ENCODE peak calls at places on chromosomes 6 and 20, in ten cellular contexts. One of them, this sample, is unnamed.

GRCh38 chr6:43883698-43884659 is 114.0 kb downstream of the VEGFA start:
- DNase-seq in heart right ventricle: no peak
- DNase-seq in heart left ventricle: no peak
- DNase-seq in epithelial cell of esophagus: no peak
- DNase-seq in dorsolateral prefrontal cortex: no peak
- DNase-seq in A549: no peak
- DNase-seq in B cell: no peak
- DNase-seq in fibroblast of pulmonary artery: no peak
- DNase-seq in HFFc6: no peak
- DNase-seq in progenitor cell of endocrine pancreas: no peak
- DNase-seq in this sample: no peak

GRCh38 chr6:234706-235372 is 57.4 kb upstream of the DUSP22 start:
- DNase-seq in epithelial cell of esophagus: no peak
- DNase-seq in fibroblast of pulmonary artery: no peak
- DNase-seq in heart right ventricle: no peak
- DNase-seq in B cell: no peak
- DNase-seq in A549: no peak
- DNase-seq in HFFc6: no peak
- DNase-seq in progenitor cell of endocrine pancreas: no peak
- DNase-seq in heart left ventricle: no peak
- DNase-seq in dorsolateral prefrontal cortex: no peak
- DNase-seq in this sample: no peak

GRCh38 chr6:25499851-25500250 is 152.2 kb upstream of the SCGN start:
- DNase-seq in dorsolateral prefrontal cortex: no peak
- DNase-seq in epithelial cell of esophagus: peak
- DNase-seq in B cell: no peak
- DNase-seq in fibroblast of pulmonary artery: no peak
- DNase-seq in heart right ventricle: no peak
- DNase-seq in A549: no peak
- DNase-seq in HFFc6: peak
- DNase-seq in heart left ventricle: no peak
- DNase-seq in progenitor cell of endocrine pancreas: no peak
- DNase-seq in this sample: no peak

GRCh38 chr6:150959071-150959637 is 93.7 kb downstream of the MTHFD1L start:
- DNase-seq in progenitor cell of endocrine pancreas: no peak
- DNase-seq in B cell: no peak
- DNase-seq in HFFc6: no peak
- DNase-seq in heart right ventricle: no peak
- DNase-seq in epithelial cell of esophagus: no peak
- DNase-seq in A549: no peak
- DNase-seq in heart left ventricle: no peak
- DNase-seq in fibroblast of pulmonary artery: peak
- DNase-seq in dorsolateral prefrontal cortex: no peak
- DNase-seq in this sample: no peak

GRCh38 chr6:12013368-12013617 is 1.2 kb downstream of the HIVEP1 start:
- DNase-seq in heart left ventricle: no peak
- DNase-seq in epithelial cell of esophagus: no peak
- DNase-seq in progenitor cell of endocrine pancreas: no peak
- DNase-seq in B cell: no peak
- DNase-seq in HFFc6: no peak
- DNase-seq in A549: no peak
- DNase-seq in heart right ventricle: no peak
- DNase-seq in dorsolateral prefrontal cortex: no peak
- DNase-seq in fibroblast of pulmonary artery: no peak
- DNase-seq in this sample: no peak

GRCh38 chr6:40195751-40196518 is 261.7 kb upstream of the MOCS1 start:
- DNase-seq in A549: no peak
- DNase-seq in progenitor cell of endocrine pancreas: no peak
- DNase-seq in fibroblast of pulmonary artery: no peak
- DNase-seq in dorsolateral prefrontal cortex: no peak
- DNase-seq in HFFc6: no peak
- DNase-seq in heart left ventricle: no peak
- DNase-seq in heart right ventricle: no peak
- DNase-seq in epithelial cell of esophagus: no peak
- DNase-seq in B cell: no peak
- DNase-seq in this sample: no peak

GRCh38 chr6:128822271-128822670 is 60.7 kb upstream of the LAMA2 start:
- DNase-seq in heart left ventricle: no peak
- DNase-seq in A549: no peak
- DNase-seq in heart right ventricle: peak
- DNase-seq in B cell: no peak
- DNase-seq in HFFc6: no peak
- DNase-seq in dorsolateral prefrontal cortex: no peak
- DNase-seq in fibroblast of pulmonary artery: peak
- DNase-seq in progenitor cell of endocrine pancreas: no peak
- DNase-seq in epithelial cell of esophagus: no peak
- DNase-seq in this sample: no peak

GRCh38 chr6:94130458-94130857 is 711.1 kb upstream of the EPHA7 start:
- DNase-seq in dorsolateral prefrontal cortex: no peak
- DNase-seq in epithelial cell of esophagus: no peak
- DNase-seq in progenitor cell of endocrine pancreas: no peak
- DNase-seq in heart left ventricle: no peak
- DNase-seq in fibroblast of pulmonary artery: no peak
- DNase-seq in A549: no peak
- DNase-seq in HFFc6: no peak
- DNase-seq in B cell: no peak
- DNase-seq in heart right ventricle: no peak
- DNase-seq in this sample: no peak

GRCh38 chr20:62133051-62133845 is 9.9 kb downstream of the PSMA7 start:
- DNase-seq in HFFc6: no peak
- DNase-seq in epithelial cell of esophagus: no peak
- DNase-seq in dorsolateral prefrontal cortex: no peak
- DNase-seq in B cell: no peak
- DNase-seq in A549: no peak
- DNase-seq in fibroblast of pulmonary artery: no peak
- DNase-seq in heart right ventricle: no peak
- DNase-seq in progenitor cell of endocrine pancreas: no peak
- DNase-seq in heart left ventricle: peak
- DNase-seq in this sample: no peak
- TF ChIP-seq CTCF in HFFc6: no peak
- TF ChIP-seq CTCF in epithelial cell of esophagus: no peak
- TF ChIP-seq CTCF in dorsolateral prefrontal cortex: no peak
- TF ChIP-seq CTCF in B cell: no peak
- TF ChIP-seq CTCF in A549: no peak
- TF ChIP-seq CTCF in fibroblast of pulmonary artery: no peak
- TF ChIP-seq CTCF in heart right ventricle: no peak
- TF ChIP-seq CTCF in progenitor cell of endocrine pancreas: no peak
- TF ChIP-seq CTCF in heart left ventricle: no peak
- TF ChIP-seq CTCF in this sample: no peak

DNA sequence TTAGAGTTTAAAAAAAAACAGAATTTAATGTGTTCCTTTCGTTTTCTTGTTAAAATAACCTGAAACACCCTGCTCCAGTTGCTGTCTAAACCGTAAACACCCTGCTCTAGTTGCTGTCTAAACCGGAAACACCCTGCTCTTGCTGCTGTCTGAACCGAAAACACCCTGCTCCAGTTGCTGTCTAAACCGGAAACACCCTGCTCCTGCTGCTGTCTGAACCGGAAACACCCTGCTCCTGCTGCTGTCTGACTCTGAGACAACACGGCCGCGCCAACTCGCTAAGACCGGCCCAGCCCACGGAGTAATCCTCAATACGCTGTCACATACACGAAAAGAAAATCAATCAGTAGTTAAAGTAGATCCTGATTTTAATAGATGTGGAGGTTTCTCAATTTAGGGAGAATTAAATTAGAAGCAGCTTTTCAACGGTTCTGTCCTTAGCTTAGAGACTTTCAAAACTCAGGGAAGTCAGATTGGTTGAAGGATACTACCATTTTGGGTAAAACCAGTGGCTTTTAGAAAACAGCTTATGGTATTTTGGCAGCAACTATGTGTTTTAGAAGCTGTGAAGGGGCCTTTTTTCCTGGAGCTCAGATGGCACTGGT is 98.3 kb downstream of the RAMACL start:
- DNase-seq in heart left ventricle: peak
- DNase-seq in heart right ventricle: peak
- DNase-seq in fibroblast of pulmonary artery: peak
- DNase-seq in B cell: peak
- DNase-seq in A549: no peak
- DNase-seq in epithelial cell of esophagus: no peak
- DNase-seq in progenitor cell of endocrine pancreas: no peak
- DNase-seq in HFFc6: no peak
- DNase-seq in dorsolateral prefrontal cortex: no peak
- DNase-seq in this sample: no peak
- TF ChIP-seq CTCF in heart left ventricle: no peak
- TF ChIP-seq CTCF in heart right ventricle: no peak
- TF ChIP-seq CTCF in fibroblast of pulmonary artery: no peak
- TF ChIP-seq CTCF in B cell: no peak
- TF ChIP-seq CTCF in A549: no peak
- TF ChIP-seq CTCF in epithelial cell of esophagus: no peak
- TF ChIP-seq CTCF in progenitor cell of endocrine pancreas: no peak
- TF ChIP-seq CTCF in HFFc6: no peak
- TF ChIP-seq CTCF in dorsolateral prefrontal cortex: no peak
- TF ChIP-seq CTCF in this sample: no peak

GRCh38 chr20:50220894-50221266 is 30.2 kb downstream of the CEBPB start:
- DNase-seq in heart left ventricle: no peak
- DNase-seq in dorsolateral prefrontal cortex: no peak
- DNase-seq in A549: no peak
- DNase-seq in epithelial cell of esophagus: no peak
- DNase-seq in progenitor cell of endocrine pancreas: no peak
- DNase-seq in HFFc6: no peak
- DNase-seq in fibroblast of pulmonary artery: no peak
- DNase-seq in heart right ventricle: no peak
- DNase-seq in B cell: no peak
- DNase-seq in this sample: no peak

GRCh38 chr20:50223321-50223995 is 32.8 kb downstream of the CEBPB start:
- DNase-seq in heart right ventricle: no peak
- DNase-seq in dorsolateral prefrontal cortex: no peak
- DNase-seq in B cell: no peak
- DNase-seq in heart left ventricle: no peak
- DNase-seq in fibroblast of pulmonary artery: no peak
- DNase-seq in A549: no peak
- DNase-seq in HFFc6: no peak
- DNase-seq in progenitor cell of endocrine pancreas: no peak
- DNase-seq in epithelial cell of esophagus: no peak
- DNase-seq in this sample: no peak

GRCh38 chr20:50222568-50223320 is 32.1 kb downstream of the CEBPB start:
- DNase-seq in epithelial cell of esophagus: no peak
- DNase-seq in B cell: no peak
- DNase-seq in A549: no peak
- DNase-seq in progenitor cell of endocrine pancreas: no peak
- DNase-seq in dorsolateral prefrontal cortex: no peak
- DNase-seq in HFFc6: no peak
- DNase-seq in heart left ventricle: no peak
- DNase-seq in fibroblast of pulmonary artery: no peak
- DNase-seq in heart right ventricle: no peak
- DNase-seq in this sample: no peak

GRCh38 chr20:50220093-50220893 is 29.7 kb downstream of the CEBPB start:
- DNase-seq in dorsolateral prefrontal cortex: no peak
- DNase-seq in heart left ventricle: no peak
- DNase-seq in fibroblast of pulmonary artery: no peak
- DNase-seq in HFFc6: no peak
- DNase-seq in heart right ventricle: no peak
- DNase-seq in epithelial cell of esophagus: no peak
- DNase-seq in progenitor cell of endocrine pancreas: no peak
- DNase-seq in B cell: no peak
- DNase-seq in A549: no peak
- DNase-seq in this sample: no peak

GRCh38 chr20:50221501-50222323 is 31.1 kb downstream of the CEBPB start:
- DNase-seq in HFFc6: peak
- DNase-seq in fibroblast of pulmonary artery: peak
- DNase-seq in A549: no peak
- DNase-seq in heart right ventricle: peak
- DNase-seq in B cell: no peak
- DNase-seq in epithelial cell of esophagus: peak
- DNase-seq in heart left ventricle: peak
- DNase-seq in progenitor cell of endocrine pancreas: no peak
- DNase-seq in dorsolateral prefrontal cortex: no peak
- DNase-seq in this sample: no peak
- TF ChIP-seq CTCF in HFFc6: no peak
- TF ChIP-seq CTCF in fibroblast of pulmonary artery: no peak
- TF ChIP-seq CTCF in A549: no peak
- TF ChIP-seq CTCF in heart right ventricle: no peak
- TF ChIP-seq CTCF in B cell: no peak
- TF ChIP-seq CTCF in epithelial cell of esophagus: no peak
- TF ChIP-seq CTCF in heart left ventricle: no peak
- TF ChIP-seq CTCF in progenitor cell of endocrine pancreas: no peak
- TF ChIP-seq CTCF in dorsolateral prefrontal cortex: no peak
- TF ChIP-seq CTCF in this sample: no peak

GRCh38 chr6:99146716-99147115 is 199.0 kb upstream of the FBXL4 start:
- DNase-seq in fibroblast of pulmonary artery: no peak
- DNase-seq in dorsolateral prefrontal cortex: no peak
- DNase-seq in epithelial cell of esophagus: no peak
- DNase-seq in heart right ventricle: no peak
- DNase-seq in A549: no peak
- DNase-seq in HFFc6: no peak
- DNase-seq in B cell: no peak
- DNase-seq in progenitor cell of endocrine pancreas: no peak
- DNase-seq in heart left ventricle: no peak
- DNase-seq in this sample: no peak

GRCh38 chr6:99152345-99152643 is 197.2 kb downstream of the FAXC start:
- DNase-seq in fibroblast of pulmonary artery: no peak
- DNase-seq in HFFc6: no peak
- DNase-seq in heart right ventricle: no peak
- DNase-seq in A549: no peak
- DNase-seq in dorsolateral prefrontal cortex: no peak
- DNase-seq in epithelial cell of esophagus: no peak
- DNase-seq in heart left ventricle: no peak
- DNase-seq in B cell: no peak
- DNase-seq in progenitor cell of endocrine pancreas: no peak
- DNase-seq in this sample: no peak

GRCh38 chr6:99148111-99148510 is 200.4 kb upstream of the FBXL4 start:
- DNase-seq in A549: no peak
- DNase-seq in heart right ventricle: no peak
- DNase-seq in B cell: no peak
- DNase-seq in progenitor cell of endocrine pancreas: no peak
- DNase-seq in epithelial cell of esophagus: no peak
- DNase-seq in fibroblast of pulmonary artery: no peak
- DNase-seq in dorsolateral prefrontal cortex: no peak
- DNase-seq in HFFc6: no peak
- DNase-seq in heart left ventricle: no peak
- DNase-seq in this sample: no peak

GRCh38 chr6:99148761-99149160 is 200.7 kb downstream of the FAXC start:
- DNase-seq in heart left ventricle: no peak
- DNase-seq in A549: no peak
- DNase-seq in B cell: no peak
- DNase-seq in dorsolateral prefrontal cortex: no peak
- DNase-seq in epithelial cell of esophagus: no peak
- DNase-seq in HFFc6: no peak
- DNase-seq in heart right ventricle: no peak
- DNase-seq in progenitor cell of endocrine pancreas: no peak
- DNase-seq in fibroblast of pulmonary artery: no peak
- DNase-seq in this sample: no peak

DNA sequence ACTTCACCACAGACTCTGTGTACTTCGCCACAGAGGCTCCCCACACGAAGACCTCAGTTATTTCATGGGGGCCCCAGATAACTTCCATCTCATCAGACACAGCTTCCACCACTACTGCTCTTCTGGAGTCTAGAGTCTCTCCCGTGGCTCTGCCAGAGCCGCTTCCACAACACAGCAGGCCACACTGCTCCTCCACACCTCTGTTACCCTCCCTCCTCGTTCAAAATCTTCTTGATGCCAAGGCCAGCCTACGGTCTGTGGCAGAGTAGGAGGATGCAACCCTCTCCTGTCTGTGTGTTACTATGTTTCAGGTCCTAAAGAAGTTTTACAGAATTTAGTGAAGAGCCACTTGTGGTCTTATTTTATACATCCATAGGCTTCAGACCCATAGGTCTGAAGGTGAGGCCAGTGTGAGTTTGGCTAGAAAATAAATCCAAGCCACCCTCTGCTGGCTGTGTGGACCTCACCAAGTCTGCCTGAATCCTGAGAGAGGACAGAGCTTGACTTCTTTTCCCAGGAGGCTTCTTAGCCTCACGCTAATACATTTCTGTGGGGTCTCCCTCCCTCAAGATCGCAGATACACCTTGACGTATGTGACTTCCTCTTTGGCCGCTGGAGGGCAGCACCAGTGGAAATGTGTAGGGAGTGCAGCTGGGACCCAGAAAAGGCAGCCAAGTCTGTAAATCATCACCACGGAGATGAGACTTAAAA is 197.7 kb downstream of the FAXC start:
- DNase-seq in heart right ventricle: peak
- DNase-seq in dorsolateral prefrontal cortex: no peak
- DNase-seq in heart left ventricle: no peak
- DNase-seq in epithelial cell of esophagus: peak
- DNase-seq in progenitor cell of endocrine pancreas: peak
- DNase-seq in B cell: no peak
- DNase-seq in A549: peak
- DNase-seq in HFFc6: peak
- DNase-seq in fibroblast of pulmonary artery: peak
- DNase-seq in this sample: no peak
- TF ChIP-seq CTCF in heart right ventricle: peak
- TF ChIP-seq CTCF in dorsolateral prefrontal cortex: peak
- TF ChIP-seq CTCF in heart left ventricle: peak
- TF ChIP-seq CTCF in epithelial cell of esophagus: peak
- TF ChIP-seq CTCF in progenitor cell of endocrine pancreas: peak
- TF ChIP-seq CTCF in B cell: peak
- TF ChIP-seq CTCF in A549: peak
- TF ChIP-seq CTCF in HFFc6: peak
- TF ChIP-seq CTCF in fibroblast of pulmonary artery: peak
- TF ChIP-seq CTCF in this sample: no peak

This sample was measured in omental fat pad.